ENCODE peak calls at places on chromosomes 12 and 14, in eight cellular contexts. One of them, this sample, is unnamed.

GRCh38 chr12:128976120-128976519 is 122.8 kb downstream of the GLT1D1 start:
- DNase-seq in effector memory CD8-positive, alpha-beta T cell: no peak
- DNase-seq in HCT116: no peak
- DNase-seq in HEK293T: peak
- DNase-seq in activated T-cell treated with anti-CD3 and anti-CD28 coated beads, Interleukin-2, amount 50 U/mL, for 1 hour: no peak
- DNase-seq in neuronal stem cell: peak
- DNase-seq in breast epithelium: no peak
- DNase-seq in AG04450: no peak
- DNase-seq in this sample: no peak

GRCh38 chr14:74505831-74506230 is 12.3 kb downstream of the ISCA2 start:
- DNase-seq in effector memory CD8-positive, alpha-beta T cell: no peak
- DNase-seq in HCT116: no peak
- DNase-seq in HEK293T: no peak
- DNase-seq in activated T-cell treated with anti-CD3 and anti-CD28 coated beads, Interleukin-2, amount 50 U/mL, for 1 hour: no peak
- DNase-seq in neuronal stem cell: no peak
- DNase-seq in breast epithelium: no peak
- DNase-seq in AG04450: no peak
- DNase-seq in this sample: no peak

GRCh38 chr14:93207468-93208308 is 632 bp downstream of the UBR7 start:
- DNase-seq in effector memory CD8-positive, alpha-beta T cell: no peak
- DNase-seq in HCT116: no peak
- DNase-seq in HEK293T: peak
- DNase-seq in activated T-cell treated with anti-CD3 and anti-CD28 coated beads, Interleukin-2, amount 50 U/mL, for 1 hour: no peak
- DNase-seq in neuronal stem cell: peak
- DNase-seq in breast epithelium: no peak
- DNase-seq in AG04450: no peak
- DNase-seq in this sample: no peak

GRCh38 chr14:57291692-57292647 is 23.2 kb downstream of the AP5M1 start:
- DNase-seq in effector memory CD8-positive, alpha-beta T cell: no peak
- DNase-seq in HCT116: no peak
- DNase-seq in HEK293T: no peak
- DNase-seq in activated T-cell treated with anti-CD3 and anti-CD28 coated beads, Interleukin-2, amount 50 U/mL, for 1 hour: no peak
- DNase-seq in neuronal stem cell: peak
- DNase-seq in breast epithelium: no peak
- DNase-seq in AG04450: no peak
- DNase-seq in this sample: no peak

GRCh38 chr14:20332946-20333782 is at the start of gene CCNB1IP1:
- DNase-seq in effector memory CD8-positive, alpha-beta T cell: peak
- DNase-seq in HCT116: peak
- DNase-seq in HEK293T: peak
- DNase-seq in activated T-cell treated with anti-CD3 and anti-CD28 coated beads, Interleukin-2, amount 50 U/mL, for 1 hour: peak
- DNase-seq in neuronal stem cell: peak
- DNase-seq in breast epithelium: no peak
- DNase-seq in AG04450: peak
- DNase-seq in this sample: peak

GRCh38 chr14:78401866-78402265 is 231.7 kb downstream of the NRXN3 start:
- DNase-seq in effector memory CD8-positive, alpha-beta T cell: no peak
- DNase-seq in HCT116: no peak
- DNase-seq in HEK293T: no peak
- DNase-seq in activated T-cell treated with anti-CD3 and anti-CD28 coated beads, Interleukin-2, amount 50 U/mL, for 1 hour: no peak
- DNase-seq in neuronal stem cell: no peak
- DNase-seq in breast epithelium: no peak
- DNase-seq in AG04450: no peak
- DNase-seq in this sample: no peak

GRCh38 chr12:88579941-88580871 is at the start of gene KITLG:
- DNase-seq in effector memory CD8-positive, alpha-beta T cell: no peak
- DNase-seq in HCT116: peak
- DNase-seq in HEK293T: peak
- DNase-seq in activated T-cell treated with anti-CD3 and anti-CD28 coated beads, Interleukin-2, amount 50 U/mL, for 1 hour: no peak
- DNase-seq in neuronal stem cell: peak
- DNase-seq in breast epithelium: peak
- DNase-seq in AG04450: peak
- DNase-seq in this sample: peak

GRCh38 chr12:130344529-130344928 is 6.8 kb downstream of the PIWIL1 start:
- DNase-seq in effector memory CD8-positive, alpha-beta T cell: no peak
- DNase-seq in HCT116: no peak
- DNase-seq in HEK293T: no peak
- DNase-seq in activated T-cell treated with anti-CD3 and anti-CD28 coated beads, Interleukin-2, amount 50 U/mL, for 1 hour: no peak
- DNase-seq in neuronal stem cell: no peak
- DNase-seq in breast epithelium: no peak
- DNase-seq in AG04450: no peak
- DNase-seq in this sample: no peak

GRCh38 chr12:51898937-51899336 is 8.4 kb upstream of the ACVRL1 start:
- DNase-seq in effector memory CD8-positive, alpha-beta T cell: no peak
- DNase-seq in HCT116: no peak
- DNase-seq in HEK293T: no peak
- DNase-seq in activated T-cell treated with anti-CD3 and anti-CD28 coated beads, Interleukin-2, amount 50 U/mL, for 1 hour: no peak
- DNase-seq in neuronal stem cell: no peak
- DNase-seq in breast epithelium: no peak
- DNase-seq in AG04450: no peak
- DNase-seq in this sample: no peak

GRCh38 chr12:14283489-14284144 is 81.9 kb upstream of the ATF7IP start:
- DNase-seq in effector memory CD8-positive, alpha-beta T cell: no peak
- DNase-seq in HCT116: no peak
- DNase-seq in HEK293T: no peak
- DNase-seq in activated T-cell treated with anti-CD3 and anti-CD28 coated beads, Interleukin-2, amount 50 U/mL, for 1 hour: no peak
- DNase-seq in neuronal stem cell: no peak
- DNase-seq in breast epithelium: no peak
- DNase-seq in AG04450: no peak
- DNase-seq in this sample: no peak

GRCh38 chr14:77853919-77854318 is 54.0 kb downstream of the ADCK1 start:
- DNase-seq in effector memory CD8-positive, alpha-beta T cell: no peak
- DNase-seq in HCT116: no peak
- DNase-seq in HEK293T: no peak
- DNase-seq in activated T-cell treated with anti-CD3 and anti-CD28 coated beads, Interleukin-2, amount 50 U/mL, for 1 hour: no peak
- DNase-seq in neuronal stem cell: no peak
- DNase-seq in breast epithelium: no peak
- DNase-seq in AG04450: no peak
- DNase-seq in this sample: no peak

GRCh38 chr14:69069020-69069421 is 83.9 kb downstream of the DCAF5 start:
- DNase-seq in effector memory CD8-positive, alpha-beta T cell: no peak
- DNase-seq in HCT116: no peak
- DNase-seq in HEK293T: no peak
- DNase-seq in activated T-cell treated with anti-CD3 and anti-CD28 coated beads, Interleukin-2, amount 50 U/mL, for 1 hour: no peak
- DNase-seq in neuronal stem cell: no peak
- DNase-seq in breast epithelium: no peak
- DNase-seq in AG04450: peak
- DNase-seq in this sample: no peak

GRCh38 chr14:45198551-45198950 is 54.5 kb downstream of the MIS18BP1 start:
- DNase-seq in effector memory CD8-positive, alpha-beta T cell: no peak
- DNase-seq in HCT116: no peak
- DNase-seq in HEK293T: no peak
- DNase-seq in activated T-cell treated with anti-CD3 and anti-CD28 coated beads, Interleukin-2, amount 50 U/mL, for 1 hour: no peak
- DNase-seq in neuronal stem cell: no peak
- DNase-seq in breast epithelium: no peak
- DNase-seq in AG04450: no peak
- DNase-seq in this sample: no peak

GRCh38 chr14:66662374-66662773 is 154.4 kb downstream of the GPHN start:
- DNase-seq in effector memory CD8-positive, alpha-beta T cell: no peak
- DNase-seq in HCT116: no peak
- DNase-seq in HEK293T: no peak
- DNase-seq in activated T-cell treated with anti-CD3 and anti-CD28 coated beads, Interleukin-2, amount 50 U/mL, for 1 hour: no peak
- DNase-seq in neuronal stem cell: no peak
- DNase-seq in breast epithelium: no peak
- DNase-seq in AG04450: no peak
- DNase-seq in this sample: no peak

GRCh38 chr12:11981174-11981733 is 89.5 kb upstream of the BCL2L14 start:
- DNase-seq in effector memory CD8-positive, alpha-beta T cell: peak
- DNase-seq in HCT116: no peak
- DNase-seq in HEK293T: no peak
- DNase-seq in activated T-cell treated with anti-CD3 and anti-CD28 coated beads, Interleukin-2, amount 50 U/mL, for 1 hour: peak
- DNase-seq in neuronal stem cell: no peak
- DNase-seq in breast epithelium: no peak
- DNase-seq in AG04450: no peak
- DNase-seq in this sample: no peak

GRCh38 chr12:115199831-115200230 is 515.9 kb upstream of the TBX3 start:
- DNase-seq in effector memory CD8-positive, alpha-beta T cell: no peak
- DNase-seq in HCT116: no peak
- DNase-seq in HEK293T: no peak
- DNase-seq in activated T-cell treated with anti-CD3 and anti-CD28 coated beads, Interleukin-2, amount 50 U/mL, for 1 hour: no peak
- DNase-seq in neuronal stem cell: no peak
- DNase-seq in breast epithelium: no peak
- DNase-seq in AG04450: peak
- DNase-seq in this sample: no peak

GRCh38 chr14:88986146-88986841 is 161.8 kb downstream of the TTC8 start:
- DNase-seq in effector memory CD8-positive, alpha-beta T cell: no peak
- DNase-seq in HCT116: peak
- DNase-seq in HEK293T: no peak
- DNase-seq in activated T-cell treated with anti-CD3 and anti-CD28 coated beads, Interleukin-2, amount 50 U/mL, for 1 hour: no peak
- DNase-seq in neuronal stem cell: no peak
- DNase-seq in breast epithelium: no peak
- DNase-seq in AG04450: peak
- DNase-seq in this sample: no peak

GRCh38 chr14:21104448-21105060 is 3.7 kb downstream of the TMEM253 start:
- DNase-seq in effector memory CD8-positive, alpha-beta T cell: peak
- DNase-seq in HCT116: peak
- DNase-seq in HEK293T: peak
- DNase-seq in activated T-cell treated with anti-CD3 and anti-CD28 coated beads, Interleukin-2, amount 50 U/mL, for 1 hour: peak
- DNase-seq in neuronal stem cell: no peak
- DNase-seq in breast epithelium: peak
- DNase-seq in AG04450: no peak
- DNase-seq in this sample: no peak

GRCh38 chr12:34607520-34608195 is 585.4 kb downstream of the ALG10 start:
- DNase-seq in effector memory CD8-positive, alpha-beta T cell: no peak
- DNase-seq in HCT116: no peak
- DNase-seq in HEK293T: peak
- DNase-seq in activated T-cell treated with anti-CD3 and anti-CD28 coated beads, Interleukin-2, amount 50 U/mL, for 1 hour: peak
- DNase-seq in neuronal stem cell: no peak
- DNase-seq in breast epithelium: no peak
- DNase-seq in AG04450: no peak
- DNase-seq in this sample: no peak

GRCh38 chr12:131076277-131076676 is 122.6 kb downstream of the ADGRD1 start:
- DNase-seq in effector memory CD8-positive, alpha-beta T cell: no peak
- DNase-seq in HCT116: no peak
- DNase-seq in HEK293T: no peak
- DNase-seq in activated T-cell treated with anti-CD3 and anti-CD28 coated beads, Interleukin-2, amount 50 U/mL, for 1 hour: no peak
- DNase-seq in neuronal stem cell: no peak
- DNase-seq in breast epithelium: no peak
- DNase-seq in AG04450: no peak
- DNase-seq in this sample: no peak